ENCODE peak calls at places on chromosome 14, in four cellular contexts. U is MCF 10A, E is left cardiac atrium, J is thoracic aorta. G is an unnamed sample.

GRCh38 chr14:92348154-92348553 is 25.2 kb downstream of the SLC24A4 start:
- DNase-seq in U (no peak), E (no peak), J (no peak), G (no peak)

GRCh38 chr14:68487805-68488590 is 304.9 kb downstream of the ZFP36L1 start:
- DNase-seq in U (peak; percentile 59), E (no peak), J (no peak), G (no peak)

GRCh38 chr14:72060460-72060859 is 128.2 kb downstream of the RGS6 start:
- DNase-seq in U (peak; percentile 15), E (no peak), J (no peak), G (no peak)

GRCh38 chr14:23364604-23365352 is at the start of gene EFS:
- DNase-seq in U (no peak), E (no peak), J (no peak), G (peak; percentile 81)

GRCh38 chr14:29663281-29663801 is 264.3 kb downstream of the PRKD1 start:
- DNase-seq in U (peak; percentile 31), E (no peak), J (no peak), G (no peak)

GRCh38 chr14:89720741-89721315 is 233.7 kb downstream of the EFCAB11 start:
- DNase-seq in U (no peak), E (peak; percentile 39), J (no peak), G (no peak)

GRCh38 chr14:53011053-53011462 is 60.2 kb upstream of the FERMT2 start:
- DNase-seq in U (peak; percentile 95), E (peak; percentile 83), J (peak; percentile 7), G (peak; percentile 76)

GRCh38 chr14:99603965-99604765 is at the start of gene CCDC85C:
- DNase-seq in U (peak; percentile 94), E (peak; percentile 94), J (peak; percentile 62), G (peak; percentile 99)

GRCh38 chr14:77709412-77709811 is 1.5 kb downstream of the SLIRP start:
- DNase-seq in U (no peak), E (no peak), J (no peak), G (no peak)

GRCh38 chr14:95439881-95440280 is 76.6 kb downstream of the SYNE3 start:
- DNase-seq in U (no peak), E (no peak), J (no peak), G (no peak)

GRCh38 chr14:45199246-45199645 is 53.8 kb downstream of the MIS18BP1 start:
- DNase-seq in U (peak; percentile 17), E (no peak), J (no peak), G (no peak)

GRCh38 chr14:65260786-65261185 is 151.7 kb upstream of the FUT8 start:
- DNase-seq in U (no peak), E (no peak), J (no peak), G (no peak)

GRCh38 chr14:56004807-56005579 is 113.2 kb upstream of the PELI2 start:
- DNase-seq in U (no peak), E (peak; percentile 39), J (no peak), G (no peak)

GRCh38 chr14:80095623-80096022 is 115.7 kb downstream of the DIO2 start:
- DNase-seq in U (peak; percentile 6), E (no peak), J (no peak), G (no peak)

GRCh38 chr14:43803076-43803689 is 703.9 kb downstream of the FSCB start:
- DNase-seq in U (no peak), E (no peak), J (no peak), G (no peak)

GRCh38 chr14:24080888-24081738 is 9.8 kb downstream of the CPNE6 start:
- DNase-seq in U (peak; percentile 29), E (peak; percentile 53), J (no peak), G (peak; percentile 90)

GRCh38 chr14:85414142-85414541 is 115.8 kb upstream of the FLRT2 start:
- DNase-seq in U (no peak), E (no peak), J (no peak), G (no peak)

GRCh38 chr14:22471545-22472121 is 117.4 kb downstream of the DAD1 start:
- DNase-seq in U (peak; percentile 69), E (peak; percentile 61), J (no peak), G (peak; percentile 75)

GRCh38 chr14:24392327-24393098 is 6.3 kb upstream of the NYNRIN start:
- DNase-seq in U (peak; percentile 35), E (no peak), J (no peak), G (no peak)

GRCh38 chr14:33668066-33668465 is 282.8 kb downstream of the EGLN3 start:
- DNase-seq in U (peak; percentile 27), E (no peak), J (no peak), G (no peak)

GRCh38 chr14:104735830-104736642 is 12.0 kb downstream of the ADSS1 start:
- DNase-seq in U (peak; percentile 81), E (peak; percentile 93), J (peak; percentile 71), G (peak; percentile 97)

GRCh38 chr14:95850429-95850828 is 26.2 kb upstream of the TUNAR start:
- DNase-seq in U (no peak), E (no peak), J (no peak), G (no peak)

GRCh38 chr14:65840786-65841185 is 428.3 kb downstream of the FUT8 start:
- DNase-seq in U (no peak), E (no peak), J (no peak), G (no peak)

GRCh38 chr14:81669308-81669707 is 135.7 kb upstream of the SEL1L start:
- DNase-seq in U (no peak), E (no peak), J (no peak), G (no peak)

GRCh38 chr14:72618424-72618823 is 275.5 kb downstream of the DPF3 start:
- DNase-seq in U (no peak), E (no peak), J (no peak), G (no peak)

GRCh38 chr14:38150075-38150474 is 57.6 kb upstream of the SSTR1 start:
- DNase-seq in U (no peak), E (no peak), J (no peak), G (no peak)

GRCh38 chr14:49975286-49975685 is 82.4 kb downstream of the ARF6 start:
- DNase-seq in U (peak; percentile 62), E (no peak), J (no peak), G (no peak)

GRCh38 chr14:50829472-50830043 is 1.4 kb downstream of the NIN start:
- DNase-seq in U (no peak), E (no peak), J (no peak), G (no peak)